ENCODE peak calls at places on chromosomes 4 and X, in six cellular contexts. T is lung; D is activated CD4-positive, alpha-beta T cell treated with anti-CD3 and anti-CD28 coated beads for 1 hour; L is myocyte; N is NCI-H1417; X is HT1080. W is an unnamed sample.

GRCh38 chrX:18291006-18291545 is 63.4 kb downstream of the SCML2 start:
- DNase-seq in T (no peak), D (no peak), X (no peak), L (no peak), N (no peak), W (no peak)

GRCh38 chr4:37717575-37717974 is 31.4 kb upstream of the RELL1 start:
- DNase-seq in T (no peak), X (peak), D (no peak), L (peak), N (no peak), W (no peak)

GRCh38 chr4:22356996-22357596 is 158.8 kb downstream of the ADGRA3 start:
- DNase-seq in N (peak), X (peak), T (no peak), D (no peak), L (peak), W (no peak)

GRCh38 chrX:148459343-148459742 is 41.1 kb upstream of the AFF2 start:
- DNase-seq in N (no peak), L (no peak), X (no peak), D (no peak), T (no peak), W (no peak)

GRCh38 chr4:98125585-98125984 is 17.7 kb downstream of the STPG2 start:
- DNase-seq in T (no peak), D (no peak), N (no peak), L (peak), X (no peak), W (no peak)

GRCh38 chrX:16112428-16112827 is 10.9 kb upstream of the GRPR start:
- DNase-seq in D (no peak), L (no peak), N (no peak), X (no peak), T (no peak), W (no peak)

GRCh38 chr4:111685205-111685604 is 460.0 kb upstream of the FAM241A start:
- DNase-seq in L (no peak), X (no peak), N (no peak), T (no peak), D (no peak), W (no peak)

GRCh38 chr4:166680801-166681200 is 553.5 kb downstream of the SPOCK3 start:
- DNase-seq in X (no peak), T (no peak), L (no peak), D (no peak), N (no peak), W (no peak)

GRCh38 chr4:40722576-40723161 is 27.1 kb upstream of the NSUN7 start:
- DNase-seq in N (peak), D (no peak), L (no peak), T (no peak), X (no peak), W (no peak)

GRCh38 chrX:53494427-53494826 is 60.3 kb upstream of the HSD17B10 start:
- DNase-seq in N (peak), T (no peak), X (no peak), D (no peak), L (peak), W (no peak)

GRCh38 chr4:4575284-4576211 is 33.7 kb upstream of the STX18 start:
- DNase-seq in D (peak), L (peak), N (peak), T (peak), X (no peak), W (no peak)

GRCh38 chr4:166259081-166259480 is 386.0 kb downstream of the TLL1 start:
- DNase-seq in T (no peak), N (no peak), X (no peak), L (no peak), D (no peak), W (no peak)

GRCh38 chr4:19195696-19196095 is 1056.0 kb upstream of the SLIT2 start:
- DNase-seq in L (no peak), N (no peak), D (no peak), X (no peak), T (no peak), W (no peak)

GRCh38 chrX:143633530-143634372 is 2.1 kb downstream of the SLITRK4 start:
- DNase-seq in T (no peak), L (peak), D (no peak), N (peak), X (no peak), W (no peak)

GRCh38 chrX:24219320-24219719 is 69.8 kb downstream of the ZFX start:
- DNase-seq in L (no peak), X (no peak), D (no peak), T (no peak), N (no peak), W (no peak)

GRCh38 chr4:121147923-121148443 is 16.1 kb downstream of the TNIP3 start:
- DNase-seq in T (no peak), D (no peak), L (no peak), N (no peak), X (no peak), W (no peak)

GRCh38 chr4:1464581-1465171 is 58.4 kb upstream of the NKX1-1 start:
- DNase-seq in L (no peak), T (no peak), D (no peak), N (no peak), X (no peak), W (no peak)

GRCh38 chr4:113952452-113953029 is 26.9 kb downstream of the ARSJ start:
- DNase-seq in X (peak), D (no peak), L (peak), N (peak), T (no peak), W (no peak)

GRCh38 chr4:107131295-107131694 is 95.2 kb upstream of the DKK2 start:
- DNase-seq in N (no peak), L (no peak), T (no peak), X (peak), D (no peak), W (no peak)

GRCh38 chrX:74578137-74578536 is 36.3 kb downstream of the RLIM start:
- DNase-seq in N (no peak), L (no peak), X (no peak), T (no peak), D (no peak), W (no peak)

GRCh38 chrX:110045421-110045820 is 42.5 kb downstream of the TMEM164 start:
- DNase-seq in X (no peak), T (no peak), L (no peak), D (no peak), N (peak), W (no peak)

GRCh38 chrX:29581223-29581622 is 634.1 kb upstream of the MAGEB2 start:
- DNase-seq in X (no peak), T (no peak), D (no peak), L (no peak), N (no peak), W (no peak)

GRCh38 chr4:95693594-95693993 is 144.8 kb upstream of the UNC5C start:
- DNase-seq in X (peak), N (peak), D (no peak), T (no peak), L (no peak), W (no peak)

GRCh38 chr4:3196670-3197359 is 52.1 kb upstream of the MSANTD1 start:
- DNase-seq in D (no peak), T (no peak), X (no peak), N (no peak), L (no peak), W (no peak)

GRCh38 chr4:128657638-128658037 is 151.9 kb upstream of the JADE1 start:
- DNase-seq in X (no peak), T (no peak), N (no peak), L (no peak), D (no peak), W (no peak)

GRCh38 chr4:36399762-36400353 is 118.4 kb downstream of the DTHD1 start:
- DNase-seq in X (no peak), L (no peak), D (peak), T (no peak), N (peak), W (no peak)

GRCh38 chrX:7522860-7523259 is 320.1 kb upstream of the VCX start:
- DNase-seq in L (no peak), D (no peak), N (no peak), T (no peak), X (no peak), W (no peak)

GRCh38 chr4:183072181-183072580 is 26.9 kb upstream of the WWC2 start:
- DNase-seq in N (no peak), T (no peak), X (no peak), L (no peak), D (no peak), W (no peak)

GRCh38 chr4:3563403-3563802 is 31.2 kb upstream of the LRPAP1 start:
- DNase-seq in X (no peak), D (no peak), L (no peak), T (no peak), N (no peak), W (no peak)

GRCh38 chr4:5710065-5710961 is 688 bp upstream of the EVC start:
- DNase-seq in L (peak), N (peak), T (no peak), X (no peak), D (no peak), W (no peak)

GRCh38 chr4:16450724-16451123 is 224.5 kb upstream of the TAPT1 start:
- DNase-seq in T (no peak), D (no peak), L (no peak), X (no peak), N (no peak), W (no peak)